ENCODE peak calls at places on chromosomes 7 and 10, in six cellular contexts. A, I, W, L, E and X are unnamed samples.

GRCh38 chr10:89600041-89600440 is 45.0 kb downstream of the PANK1 start:
- DNase-seq in I (no peak), L (no peak), E (no peak), W (no peak), A (no peak), X (no peak)

GRCh38 chr7:155947051-155947450 is 134.8 kb upstream of the SHH start:
- DNase-seq in E (no peak), L (no peak), I (peak; percentile 29), W (no peak), A (no peak), X (no peak)

GRCh38 chr7:131183611-131184119 is 144.0 kb upstream of the MKLN1 start:
- DNase-seq in W (no peak), E (no peak), A (no peak), L (no peak), I (no peak), X (no peak)

GRCh38 chr7:50587737-50588136 is 22.5 kb upstream of the DDC start:
- DNase-seq in W (no peak), E (no peak), A (no peak), I (no peak), L (no peak), X (no peak)

GRCh38 chr7:45219801-45220200 is 62.2 kb downstream of the RAMP3 start:
- DNase-seq in W (no peak), A (no peak), I (no peak), E (no peak), L (no peak), X (no peak)

GRCh38 chr10:129509835-129510234 is 42.8 kb downstream of the MGMT start:
- DNase-seq in I (no peak), W (no peak), A (no peak), E (no peak), L (no peak), X (no peak)

GRCh38 chr7:70006411-70006920 is 408.2 kb downstream of the AUTS2 start:
- DNase-seq in A (no peak), L (no peak), E (no peak), I (no peak), W (no peak), X (no peak)

GRCh38 chr7:13179775-13180448 is 492.5 kb downstream of the ARL4A start:
- DNase-seq in E (no peak), I (no peak), A (no peak), W (no peak), L (no peak), X (no peak)

GRCh38 chr7:78607099-78607498 is 808.5 kb downstream of the PHTF2 start:
- DNase-seq in L (no peak), E (no peak), W (no peak), A (no peak), I (peak; percentile 5), X (no peak)

GRCh38 chr10:43252785-43253341 is 14.0 kb downstream of the RASGEF1A start:
- DNase-seq in W (no peak), L (no peak), I (no peak), E (no peak), A (no peak), X (no peak)

GRCh38 chr7:142557971-142558582 is 191.2 kb upstream of the PRSS1 start:
- DNase-seq in A (no peak), I (peak; percentile 72), W (peak; percentile 22), E (peak; percentile 85), L (peak; percentile 51), X (no peak)

GRCh38 chr7:2928256-2928612 is 84.1 kb upstream of the GNA12 start:
- DNase-seq in E (no peak), I (no peak), A (no peak), W (no peak), L (no peak), X (no peak)

GRCh38 chr10:17058093-17058492 is 71.5 kb downstream of the CUBN start:
- DNase-seq in E (no peak), I (no peak), L (no peak), W (no peak), A (no peak), X (no peak)

DNA sequence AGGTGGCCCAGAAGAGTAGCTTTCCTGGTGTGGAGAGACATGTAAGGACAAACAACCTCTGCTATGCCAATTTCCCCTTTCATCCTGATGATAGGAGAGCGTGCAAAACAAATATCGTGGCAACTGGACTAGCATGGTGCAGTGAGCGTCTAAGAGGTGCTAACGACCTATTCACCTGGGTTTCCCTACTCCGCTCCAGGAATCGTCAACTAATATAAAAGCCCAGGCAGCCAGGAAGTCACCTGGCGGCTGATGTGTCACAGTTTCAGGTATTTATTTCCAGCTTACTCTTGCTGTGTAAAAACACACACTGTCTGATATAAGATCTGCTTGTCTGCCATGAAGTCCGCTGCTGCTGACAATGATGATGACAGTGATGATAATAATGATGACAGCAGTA is 56.5 kb upstream of the EFCAB10 start:
- DNase-seq in A (no peak), E (no peak), W (no peak), L (no peak), I (no peak), X (no peak)
- H3K4me3 ChIP-seq in A (no peak overlapping the region), E (no peak overlapping the region), W (no peak overlapping the region), L (no peak overlapping the region), I (no peak overlapping the region), X (no peak overlapping the region)

DNA sequence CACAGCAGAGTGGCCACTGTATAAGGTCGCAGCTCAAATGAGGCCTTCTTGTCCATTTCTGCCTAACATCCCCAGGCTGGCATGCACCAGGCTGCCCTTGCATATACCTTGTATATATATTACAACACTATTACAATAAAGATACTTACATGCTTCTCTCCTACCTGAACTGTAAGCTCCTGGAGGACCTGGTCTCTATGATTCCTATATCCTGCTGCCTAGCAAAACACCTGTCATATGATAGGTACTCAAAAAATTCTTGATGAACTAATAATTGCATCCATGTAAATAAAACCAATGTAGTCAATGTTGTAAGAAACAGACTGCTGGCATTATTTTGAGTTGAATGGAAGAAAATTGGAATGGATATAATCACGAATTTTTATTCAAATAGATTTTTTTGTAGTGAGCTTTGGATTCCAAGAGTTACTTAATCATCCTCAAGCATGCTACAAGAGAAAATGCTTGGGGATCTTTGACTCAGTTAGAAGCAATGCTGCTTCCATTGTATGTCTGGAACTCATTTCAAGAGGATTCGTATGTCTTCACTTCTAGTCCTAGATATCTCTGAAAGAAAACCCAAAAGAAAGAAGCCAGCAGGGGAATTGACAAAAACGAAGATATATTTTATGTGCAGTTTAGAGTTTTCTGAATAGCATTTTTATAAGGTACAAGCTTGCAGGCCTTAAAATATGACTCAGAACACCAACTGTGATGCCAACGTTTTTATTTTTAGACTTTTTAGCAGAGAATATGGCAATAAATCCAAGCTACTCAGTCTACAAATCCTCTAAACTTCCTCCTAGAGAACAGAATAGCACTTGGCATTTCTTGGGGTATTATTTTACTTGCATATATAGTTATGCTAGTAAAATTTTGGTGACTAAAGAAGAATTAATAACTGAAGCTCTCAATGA is 53.1 kb downstream of the OSBPL3 start:
- DNase-seq in A (no peak), W (no peak), I (no peak), E (no peak), L (no peak), X (no peak)
- TF ChIP-seq REST in A (no peak), W (no peak), I (no peak), E (no peak), L (no peak), X (no peak)

GRCh38 chr7:127239814-127240213 is 12.9 kb downstream of the GRM8 start:
- DNase-seq in W (no peak), A (no peak), I (peak; percentile 4), E (peak; percentile 48), L (no peak), X (no peak)
- TF ChIP-seq CTCF in W (peak; percentile 32), A (peak; percentile 9), I (no peak), E (peak; percentile 75), L (no peak), X (peak; percentile 37)

GRCh38 chr7:92778972-92779371 is 57.4 kb downstream of the CDK6 start:
- DNase-seq in E (no peak), L (no peak), A (peak; percentile 82), W (no peak), I (peak; percentile 66), X (no peak)
- H3K4me3 ChIP-seq in E (no peak overlapping the region), L (no peak overlapping the region), A (no peak overlapping the region), W (no peak overlapping the region), I (no peak overlapping the region), X (no peak overlapping the region)

DNA sequence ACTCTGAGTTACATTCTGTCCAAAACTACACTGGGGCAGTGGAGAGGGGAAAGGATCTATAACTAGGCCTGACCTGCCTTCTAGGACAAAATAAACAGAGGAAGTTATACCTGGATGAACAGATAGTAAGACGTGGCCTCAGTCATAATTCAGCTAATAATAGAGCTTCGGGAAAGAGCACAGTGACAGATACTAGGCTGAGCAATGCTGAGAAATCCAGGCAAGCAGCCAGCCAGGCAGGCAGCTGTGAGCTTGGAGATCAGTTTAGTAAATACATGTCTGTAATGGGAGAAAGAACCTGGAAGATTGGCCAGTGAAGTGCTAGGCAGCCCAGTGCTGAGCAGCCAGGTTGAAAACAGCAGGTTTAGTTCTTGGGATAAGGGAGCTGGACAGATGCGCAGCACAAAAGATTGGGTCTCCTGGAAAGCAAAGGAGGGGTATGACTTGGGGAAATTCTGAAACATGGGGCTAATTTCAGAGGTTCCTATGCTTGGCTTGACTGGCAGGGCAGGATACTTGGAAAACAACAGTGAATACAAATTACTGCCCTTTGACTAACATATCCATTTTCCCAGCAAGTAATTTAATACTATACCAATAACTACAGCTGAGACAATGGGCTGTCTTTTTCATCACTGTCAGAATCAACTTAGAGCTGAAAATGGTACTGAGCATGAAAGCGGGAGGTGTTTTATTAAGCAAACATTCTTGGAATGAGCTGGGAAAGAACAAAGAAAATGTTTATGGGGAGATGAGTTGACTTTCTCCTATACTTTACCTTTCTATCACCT is 140.8 kb downstream of the DGKB start:
- DNase-seq in A (no peak), I (no peak), L (no peak), W (no peak), E (no peak), X (no peak)
- TF ChIP-seq REST in A (no peak), I (no peak), L (no peak), W (no peak), E (no peak), X (no peak)

GRCh38 chr7:22295402-22296264 is 61.3 kb downstream of the RAPGEF5 start:
- DNase-seq in L (no peak), W (no peak), I (no peak), A (no peak), E (no peak), X (no peak)
- TF ChIP-seq CTCF in L (no peak), W (no peak), I (no peak), A (no peak), E (peak; percentile 15), X (no peak)

GRCh38 chr10:84921701-84922100 is 593.3 kb downstream of the CCSER2 start:
- DNase-seq in L (no peak), W (no peak), I (no peak), E (no peak), A (no peak), X (no peak)
- H3K4me3 ChIP-seq in L (no peak overlapping the region), W (no peak overlapping the region), I (no peak overlapping the region), E (no peak overlapping the region), A (no peak overlapping the region), X (no peak overlapping the region)